ENCODE peak calls at places on chromosomes 13 and 19, in ten cellular contexts. L is mesenteric fat pad; K is stimulated activated CD8-positive, alpha-beta memory T cell treated with anti-CD3 and anti-CD28 coated beads, Interleukin-12 subunit alpha, Interleukin-12 subunit beta, amount 100 ng/mL, for 4 hours; P is osteocyte; G is Calu3; S is EL; T is neural crest cell; Y is adrenal gland; H is AG09319; I is posterior cingulate gyrus. X is an unnamed sample.

GRCh38 chr13:65057986-65058385 is 2172.2 kb downstream of the PCDH9 start:
- DNase-seq in L (no peak), K (no peak), P (no peak), G (no peak), S (peak), T (no peak), Y (no peak), H (no peak), I (no peak), X (no peak)

GRCh38 chr19:38209671-38210457 is 14.2 kb downstream of the DPF1 start:
- DNase-seq in L (no peak), K (no peak), P (no peak), G (no peak), S (peak), T (no peak), Y (peak), H (no peak), I (peak), X (peak)

GRCh38 chr13:114105351-114106225 is 26.8 kb downstream of the RASA3 start:
- DNase-seq in L (peak), K (no peak), P (no peak), G (no peak), S (peak), T (no peak), Y (no peak), H (no peak), I (peak), X (peak)

GRCh38 chr19:7767487-7767886 is 4.4 kb downstream of the CLEC4M start:
- DNase-seq in L (peak), K (no peak), P (no peak), G (no peak), S (no peak), T (no peak), Y (no peak), H (no peak), I (no peak), X (no peak)

GRCh38 chr19:2549701-2550191 is 73.8 kb downstream of the GADD45B start:
- DNase-seq in L (no peak), K (no peak), P (no peak), G (no peak), S (peak), T (no peak), Y (peak), H (peak), I (peak), X (peak)

GRCh38 chr13:41222259-41222852 is 28.0 kb upstream of the KBTBD7 start:
- DNase-seq in L (no peak), K (peak), P (no peak), G (peak), S (peak), T (peak), Y (peak), H (no peak), I (peak), X (peak)

GRCh38 chr19:53389591-53390377 is 5.2 kb upstream of the ZNF765 start:
- DNase-seq in L (no peak), K (no peak), P (no peak), G (no peak), S (no peak), T (no peak), Y (no peak), H (no peak), I (no peak), X (no peak)

GRCh38 chr13:42333613-42334328 is 61.8 kb downstream of the AKAP11 start:
- DNase-seq in L (no peak), K (no peak), P (no peak), G (peak), S (peak), T (no peak), Y (no peak), H (no peak), I (no peak), X (peak)

GRCh38 chr13:72368031-72368430 is 359.4 kb downstream of the MZT1 start:
- DNase-seq in L (no peak), K (no peak), P (no peak), G (no peak), S (no peak), T (no peak), Y (no peak), H (no peak), I (no peak), X (no peak)

GRCh38 chr19:50482886-50483285 is 6.2 kb upstream of the GARIN5A start:
- DNase-seq in L (no peak), K (no peak), P (no peak), G (no peak), S (no peak), T (no peak), Y (no peak), H (no peak), I (no peak), X (no peak)

GRCh38 chr19:29680447-29680846 is 15.2 kb downstream of the PLEKHF1 start:
- DNase-seq in L (no peak), K (peak), P (no peak), G (no peak), S (no peak), T (no peak), Y (no peak), H (no peak), I (no peak), X (peak)

GRCh38 chr19:34881982-34882381 is 44.7 kb upstream of the ZNF30 start:
- DNase-seq in L (no peak), K (no peak), P (no peak), G (no peak), S (peak), T (no peak), Y (no peak), H (no peak), I (no peak), X (no peak)

GRCh38 chr19:6253886-6254285 is 25.9 kb downstream of the MLLT1 start:
- DNase-seq in L (no peak), K (no peak), P (no peak), G (no peak), S (no peak), T (no peak), Y (no peak), H (no peak), I (no peak), X (no peak)

X was measured in osteoblast.